ENCODE peak calls at places on chromosomes 7 and 10, in four cellular contexts. C, I, X and W are unnamed samples.

GRCh38 chr10:11341253-11341652 is 270.2 kb downstream of the USP6NL start:
- DNase-seq in I (no peak), X (no peak), C (no peak), W (no peak)

GRCh38 chr7:69285856-69286255 is 312.4 kb upstream of the AUTS2 start:
- DNase-seq in C (no peak), I (no peak), X (no peak), W (no peak)

GRCh38 chr10:97648557-97649404 is 8.3 kb downstream of the PI4K2A start:
- DNase-seq in X (no peak), I (no peak), C (peak), W (no peak)

GRCh38 chr7:133763241-133763640 is 363.9 kb upstream of the LRGUK start:
- DNase-seq in C (no peak), X (no peak), I (no peak), W (no peak)

GRCh38 chr10:129057856-129058663 is 409.0 kb upstream of the MGMT start:
- DNase-seq in C (no peak), X (no peak), I (no peak), W (no peak)

GRCh38 chr7:104267701-104268368 is 60.0 kb upstream of the ORC5 start:
- DNase-seq in X (no peak), C (peak), I (no peak), W (no peak)

GRCh38 chr7:43583424-43584199 is 704 bp downstream of the STK17A start:
- DNase-seq in X (peak), C (peak), I (no peak), W (peak)

GRCh38 chr7:24402655-24403054 is 118.7 kb downstream of the NPY start:
- DNase-seq in C (no peak), X (no peak), I (no peak), W (no peak)

GRCh38 chr10:131805696-131806095 is 95.1 kb upstream of the PPP2R2D start:
- DNase-seq in X (no peak), C (no peak), I (no peak), W (no peak)

GRCh38 chr10:78623577-78624215 is 445.1 kb upstream of the ZMIZ1 start:
- DNase-seq in I (peak), C (peak), X (no peak), W (no peak)

GRCh38 chr10:83527934-83528333 is 611.4 kb upstream of the GHITM start:
- DNase-seq in X (no peak), C (no peak), I (no peak), W (no peak)

GRCh38 chr10:792083-792791 is 102.8 kb upstream of the DIP2C start:
- DNase-seq in X (no peak), C (no peak), I (no peak), W (no peak)

GRCh38 chr7:65441010-65441409 is 67.4 kb downstream of the ZNF92 start:
- DNase-seq in C (peak), X (no peak), I (no peak), W (no peak)